ENCODE peak calls at places on chromosomes 13 and 19, in six cellular contexts. S, D, K, U, Q and G are unnamed samples.

GRCh38 chr13:79782541-79783216 is 301.7 kb downstream of the NDFIP2 start:
- DNase-seq in S (peak; percentile 70), D (peak; percentile 84), K (no peak), U (peak; percentile 29), Q (peak; percentile 11), G (peak; percentile 60)

GRCh38 chr13:97119899-97120745 is 102.0 kb upstream of the MBNL2 start:
- DNase-seq in S (no peak), D (no peak), K (no peak), U (no peak), Q (peak; percentile 17), G (peak; percentile 66)

GRCh38 chr13:50386527-50387123 is 371.4 kb downstream of the KCNRG start:
- DNase-seq in S (no peak), D (no peak), K (peak; percentile 53), U (no peak), Q (peak; percentile 55), G (peak; percentile 23)

GRCh38 chr13:100989424-100989823 is 314.8 kb upstream of the TMTC4 start:
- DNase-seq in S (no peak), D (no peak), K (no peak), U (no peak), Q (no peak), G (no peak)

GRCh38 chr13:48232420-48233096 is 448 bp upstream of the ITM2B start:
- DNase-seq in S (no peak), D (no peak), K (no peak), U (peak; percentile 72), Q (no peak), G (no peak)

GRCh38 chr13:94352057-94352456 is 127.4 kb downstream of the DCT start:
- DNase-seq in S (no peak), D (no peak), K (no peak), U (no peak), Q (peak; percentile 16), G (peak; percentile 33)

GRCh38 chr19:30069535-30070197 is 127.6 kb downstream of the URI1 start:
- DNase-seq in S (no peak), D (no peak), K (no peak), U (no peak), Q (no peak), G (no peak)

GRCh38 chr13:64158910-64159309 is 2743.3 kb upstream of the PCDH20 start:
- DNase-seq in S (no peak), D (no peak), K (no peak), U (no peak), Q (peak; percentile 85), G (peak; percentile 82)

GRCh38 chr13:79442706-79443105 is 36.7 kb upstream of the RBM26 start:
- DNase-seq in S (no peak), D (no peak), K (no peak), U (no peak), Q (no peak), G (no peak)

GRCh38 chr19:13022859-13023636 is 27.8 kb downstream of the NFIX start:
- DNase-seq in S (peak; percentile 88), D (no peak), K (peak; percentile 88), U (peak; percentile 84), Q (peak; percentile 98), G (peak; percentile 96)

GRCh38 chr13:25930655-25931054 is 121.2 kb downstream of the SHISA2 start:
- DNase-seq in S (no peak), D (no peak), K (no peak), U (no peak), Q (no peak), G (no peak)

GRCh38 chr19:9968820-9969687 is 32.7 kb upstream of the OLFM2 start:
- DNase-seq in S (no peak), D (no peak), K (no peak), U (no peak), Q (no peak), G (no peak)

GRCh38 chr13:111927181-111927540 is 139.8 kb upstream of the SOX1 start:
- DNase-seq in S (no peak), D (no peak), K (no peak), U (no peak), Q (no peak), G (no peak)

GRCh38 chr19:3358392-3358918 is 7.9 kb upstream of the NFIC start:
- DNase-seq in S (no peak), D (no peak), K (no peak), U (no peak), Q (no peak), G (no peak)

GRCh38 chr19:13774217-13775191 is at the start of gene C19orf53:
- DNase-seq in S (peak; percentile 94), D (no peak), K (peak; percentile 73), U (peak; percentile 94), Q (peak; percentile 93), G (peak; percentile 93)

GRCh38 chr19:33414667-33415605 is 41.4 kb downstream of the CEBPG start:
- DNase-seq in S (no peak), D (no peak), K (no peak), U (no peak), Q (no peak), G (no peak)

GRCh38 chr13:88042489-88042888 is 371.3 kb downstream of the SLITRK5 start:
- DNase-seq in S (no peak), D (peak; percentile 18), K (no peak), U (no peak), Q (no peak), G (no peak)

GRCh38 chr13:43786766-43787517 is at the start of gene ENOX1:
- DNase-seq in S (peak; percentile 79), D (no peak), K (no peak), U (peak; percentile 22), Q (peak; percentile 84), G (peak; percentile 86)

GRCh38 chr13:33524086-33524485 is 238.5 kb upstream of the STARD13 start:
- DNase-seq in S (no peak), D (no peak), K (peak; percentile 77), U (no peak), Q (peak; percentile 95), G (peak; percentile 93)

GRCh38 chr19:23470873-23471555 is 75.7 kb upstream of the ZNF91 start:
- DNase-seq in S (no peak), D (no peak), K (no peak), U (peak; percentile 41), Q (no peak), G (no peak)

GRCh38 chr19:11208526-11209471 is 11.5 kb upstream of the KANK2 start:
- DNase-seq in S (no peak), D (no peak), K (no peak), U (no peak), Q (no peak), G (peak; percentile 35)

GRCh38 chr13:107018285-107018684 is 450.3 kb upstream of the ARGLU1 start:
- DNase-seq in S (no peak), D (no peak), K (no peak), U (no peak), Q (no peak), G (no peak)
- H3K4me3 ChIP-seq in S (no peak overlapping the region), D (no peak overlapping the region), K (no peak overlapping the region), U (no peak overlapping the region), Q (no peak overlapping the region), G (no peak overlapping the region)

GRCh38 chr13:28548872-28549271 is 53.9 kb upstream of the FLT1 start:
- DNase-seq in S (no peak), D (no peak), K (no peak), U (no peak), Q (no peak), G (no peak)
- TF ChIP-seq CTCF in S (no peak), D (no peak), K (no peak), U (no peak), Q (no peak), G (no peak)

GRCh38 chr19:14979498-14980255 is at the start of gene SLC1A6:
- DNase-seq in S (no peak), D (no peak), K (no peak), U (no peak), Q (no peak), G (no peak)
- H3K4me3 ChIP-seq in S (peak within 1 kb of the TSS; percentile 12), D (no peak within 1 kb of the TSS), K (no peak within 1 kb of the TSS), U (no peak within 1 kb of the TSS), Q (no peak within 1 kb of the TSS), G (no peak within 1 kb of the TSS)

DNA sequence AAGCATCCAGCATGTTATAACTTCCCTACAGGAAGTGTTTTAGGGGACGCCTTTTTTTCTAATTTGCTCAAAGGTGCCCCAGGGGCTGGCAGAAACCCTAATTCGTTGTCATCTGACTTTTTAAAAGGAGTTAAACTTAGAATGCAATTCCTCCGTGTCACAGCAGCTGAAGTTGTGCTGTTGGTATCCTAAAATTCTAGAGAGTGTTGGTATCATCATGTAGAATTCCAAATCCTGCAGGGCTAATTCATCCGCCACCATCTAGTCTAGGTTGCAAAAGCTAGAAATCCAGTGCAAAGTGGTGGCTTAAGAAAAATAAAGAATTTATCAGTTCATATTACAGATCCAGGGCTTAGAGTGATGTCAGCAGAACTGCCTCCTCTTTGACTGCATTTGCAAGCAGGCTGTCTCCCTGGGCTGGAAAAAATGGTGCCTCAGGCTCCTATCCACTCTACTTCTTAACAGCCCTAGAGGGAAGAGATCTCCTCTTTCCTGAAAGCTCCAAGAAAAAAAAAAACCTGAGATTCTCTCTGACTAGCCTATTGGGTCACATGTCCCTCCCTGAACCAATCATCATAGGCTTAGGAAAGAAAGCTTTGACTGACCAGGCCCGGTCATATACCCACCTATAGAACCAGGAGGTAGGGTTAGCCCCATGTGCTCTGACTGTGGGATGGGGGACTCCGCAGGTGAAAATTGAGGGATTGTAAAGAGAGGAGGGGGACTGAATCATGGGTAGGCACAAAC is 73.0 kb downstream of the MAP4K1 start:
- DNase-seq in S (no peak), D (peak; percentile 25), K (peak; percentile 7), U (no peak), Q (peak; percentile 9), G (peak; percentile 23)
- TF ChIP-seq CTCF in S (peak; percentile 59), D (no peak), K (peak; percentile 15), U (peak; percentile 54), Q (peak; percentile 58), G (peak; percentile 50)

GRCh38 chr19:50607388-50607787 is 32.3 kb downstream of the SYT3 start:
- DNase-seq in S (no peak), D (no peak), K (no peak), U (no peak), Q (no peak), G (no peak)
- H3K4me3 ChIP-seq in S (no peak overlapping the region), D (no peak overlapping the region), K (no peak overlapping the region), U (no peak overlapping the region), Q (no peak overlapping the region), G (no peak overlapping the region)

DNA sequence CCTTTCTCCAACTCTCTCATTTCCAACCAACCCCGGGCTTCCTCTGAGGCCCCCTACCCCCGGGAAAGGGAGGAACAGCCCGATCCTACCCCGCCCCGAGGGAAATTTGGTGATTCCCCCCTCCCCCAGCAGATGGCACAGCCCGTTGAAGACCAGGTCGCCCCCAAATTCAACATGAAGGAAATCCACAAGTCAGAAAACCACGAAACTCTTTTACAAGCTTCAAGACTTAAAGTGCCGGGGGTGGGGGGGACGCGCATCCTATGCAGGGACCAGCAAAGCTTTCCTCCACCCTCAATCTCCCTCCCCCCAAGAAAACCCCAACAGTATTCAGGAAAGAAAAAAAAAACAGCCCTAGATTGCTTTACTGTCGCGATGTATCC is 1.8 kb downstream of the TCF3 start:
- DNase-seq in S (no peak), D (no peak), K (no peak), U (no peak), Q (peak; percentile 9), G (peak; percentile 26)
- TF ChIP-seq CTCF in S (no peak), D (no peak), K (no peak), U (no peak), Q (no peak), G (peak; percentile 2)

GRCh38 chr13:110811751-110812110 is 98.2 kb downstream of the ING1 start:
- DNase-seq in S (no peak), D (no peak), K (no peak), U (no peak), Q (no peak), G (no peak)
- H3K4me3 ChIP-seq in S (peak overlapping the region; percentile 35), D (no peak overlapping the region), K (no peak overlapping the region), U (no peak overlapping the region), Q (no peak overlapping the region), G (no peak overlapping the region)